ENCODE peak calls at places on chromosomes 13 and 19, in ten cellular contexts. U is GM04503; E is breast epithelium; H is GOT3; D is stimulated activated naive CD8-positive, alpha-beta T cell treated with anti-CD3 and anti-CD28 coated beads, Interleukin-15, Interleukin-2, amounts not matched to agents 100 U/mL and 50 U/mL, for 24 hours; K is stimulated activated CD4-positive, alpha-beta T cell treated with anti-CD3 and anti-CD28 coated beads, TNF-alpha, amount 100 ng/mL, for 48 hours; V is iris pigment epithelial cell; X is T-helper 9 cell; J is amygdala; B is adrenal gland. W is an unnamed sample.

GRCh38 chr19:1206733-1207301 is 1.2 kb downstream of the STK11 start:
- DNase-seq in K (no peak), J (no peak), D (peak), B (no peak), U (no peak), E (no peak), X (no peak), H (no peak), V (peak), W (no peak)

GRCh38 chr13:40053401-40053800 is 397.9 kb downstream of the COG6 start:
- DNase-seq in X (no peak), U (no peak), V (no peak), H (no peak), K (no peak), D (no peak), J (no peak), E (no peak), B (no peak), W (no peak)

GRCh38 chr19:11612816-11613511 is 15.7 kb downstream of the ZNF627 start:
- DNase-seq in E (no peak), H (no peak), V (no peak), B (no peak), J (no peak), U (no peak), D (no peak), X (no peak), K (no peak), W (no peak)

GRCh38 chr19:5692785-5693194 is 2.7 kb downstream of the RPL36 start:
- DNase-seq in H (no peak), V (no peak), K (no peak), J (no peak), X (no peak), B (no peak), D (no peak), U (no peak), E (no peak), W (no peak)

GRCh38 chr19:33530261-33530660 is 8.7 kb upstream of the PEPD start:
- DNase-seq in U (no peak), J (no peak), V (no peak), D (no peak), H (no peak), K (no peak), E (no peak), X (no peak), B (no peak), W (no peak)

GRCh38 chr13:32417995-32418394 is 9.9 kb downstream of the N4BP2L1 start:
- DNase-seq in J (no peak), K (no peak), X (no peak), D (no peak), V (no peak), H (no peak), B (no peak), U (no peak), E (no peak), W (no peak)

GRCh38 chr13:101157261-101157660 is 259.0 kb downstream of the NALCN start:
- DNase-seq in D (no peak), H (no peak), B (no peak), U (no peak), V (no peak), K (no peak), E (no peak), J (no peak), X (no peak), W (no peak)

GRCh38 chr13:94548382-94549240 is 47.3 kb downstream of the TGDS start:
- DNase-seq in J (peak), X (no peak), U (peak), V (peak), E (no peak), H (no peak), K (no peak), B (peak), D (peak), W (peak)

GRCh38 chr19:4454952-4455738 is 2.4 kb downstream of the UBXN6 start:
- DNase-seq in B (peak), V (peak), D (no peak), J (no peak), E (no peak), H (no peak), K (no peak), U (peak), X (no peak), W (no peak)

W was measured in GM13976.